ENCODE peak calls at places on chromosomes 6 and 20, in eight cellular contexts. P is PC-9, M is lung, V is HepG2, Q is mucosa of descending colon, D is heart right ventricle, X is IMR-90, N is uterus. R is an unnamed sample.

GRCh38 chr6:20402181-20403079 is 751 bp downstream of the E2F3 start:
- DNase-seq in N (peak; percentile 22), X (no peak), V (peak; percentile 67), M (peak; percentile 40), Q (peak; percentile 78), P (peak; percentile 46), D (peak; percentile 67), R (peak; percentile 51)

GRCh38 chr6:140921366-140922226 is 1211.1 kb upstream of the GJE1 start:
- DNase-seq in M (no peak), N (no peak), X (peak; percentile 86), D (peak; percentile 22), V (peak; percentile 61), P (no peak), Q (no peak), R (no peak)

GRCh38 chr6:158818008-158818579 is 1.1 kb downstream of the EZR start:
- DNase-seq in Q (peak; percentile 90), N (peak; percentile 70), M (peak; percentile 82), P (peak; percentile 77), D (peak; percentile 65), X (peak; percentile 70), V (peak; percentile 55), R (peak; percentile 93)

GRCh38 chr6:15752820-15753219 is 90.0 kb upstream of the DTNBP1 start:
- DNase-seq in P (no peak), V (peak; percentile 25), N (no peak), D (no peak), Q (no peak), X (no peak), M (no peak), R (no peak)

GRCh38 chr6:17086469-17086868 is 15.4 kb upstream of the STMND1 start:
- DNase-seq in M (peak; percentile 53), D (peak; percentile 64), V (peak; percentile 63), N (peak; percentile 62), Q (no peak), X (peak; percentile 83), P (peak; percentile 64), R (no peak)

GRCh38 chr6:63180367-63180766 is 30.9 kb upstream of the FKBP1C start:
- DNase-seq in X (no peak), D (no peak), N (no peak), V (no peak), M (no peak), P (no peak), Q (no peak), R (no peak)

GRCh38 chr6:13437597-13437996 is 49.8 kb downstream of the GFOD1 start:
- DNase-seq in N (no peak), V (peak; percentile 16), Q (no peak), D (no peak), M (no peak), X (no peak), P (no peak), R (no peak)

GRCh38 chr6:97668716-97669115 is 385.7 kb upstream of the MMS22L start:
- DNase-seq in M (no peak), D (no peak), X (no peak), V (no peak), N (no peak), Q (no peak), P (no peak), R (no peak)

GRCh38 chr6:167501831-167502385 is 177.0 kb downstream of the TTLL2 start:
- DNase-seq in D (no peak), P (peak; percentile 9), V (peak; percentile 77), X (no peak), Q (no peak), M (no peak), N (peak; percentile 36), R (no peak)

GRCh38 chr6:160933256-160933655 is 58.3 kb upstream of the MAP3K4 start:
- DNase-seq in M (no peak), P (no peak), N (no peak), Q (no peak), D (no peak), X (no peak), V (peak; percentile 20), R (peak; percentile 55)

GRCh38 chr6:16305246-16305725 is 66.9 kb downstream of the GMPR start:
- DNase-seq in D (no peak), Q (no peak), N (no peak), M (no peak), P (no peak), V (peak; percentile 88), X (no peak), R (no peak)

GRCh38 chr20:60630609-60631008 is 621.5 kb upstream of the CDH4 start:
- DNase-seq in X (no peak), N (no peak), M (no peak), V (no peak), Q (no peak), D (no peak), P (no peak), R (no peak)

GRCh38 chr20:34260208-34260942 is 19.2 kb downstream of the ASIP start:
- DNase-seq in P (no peak), N (no peak), V (no peak), Q (no peak), X (peak; percentile 26), M (no peak), D (no peak), R (no peak)

GRCh38 chr6:150697515-150697914 is 97.8 kb downstream of the PLEKHG1 start:
- DNase-seq in Q (no peak), N (no peak), X (no peak), V (no peak), P (no peak), D (no peak), M (no peak), R (peak; percentile 56)

GRCh38 chr6:29502597-29502996 is 14.8 kb upstream of the MAS1L start:
- DNase-seq in X (no peak), N (no peak), Q (no peak), V (no peak), D (no peak), P (no peak), M (peak; percentile 4), R (no peak)

GRCh38 chr6:492816-493414 is 101.4 kb downstream of the IRF4 start:
- DNase-seq in V (no peak), D (no peak), N (no peak), Q (no peak), M (no peak), P (no peak), X (no peak), R (no peak)

GRCh38 chr6:490251-491037 is 98.9 kb downstream of the IRF4 start:
- DNase-seq in P (no peak), V (no peak), D (no peak), M (no peak), N (no peak), X (no peak), Q (no peak), R (no peak)

GRCh38 chr6:489762-490161 is 98.2 kb downstream of the IRF4 start:
- DNase-seq in N (no peak), X (no peak), M (no peak), Q (no peak), D (no peak), V (no peak), P (no peak), R (no peak)

GRCh38 chr6:492178-492577 is 100.6 kb downstream of the IRF4 start:
- DNase-seq in D (no peak), M (no peak), V (no peak), Q (no peak), N (no peak), P (no peak), X (no peak), R (no peak)

GRCh38 chr6:491233-491632 is 99.7 kb downstream of the IRF4 start:
- DNase-seq in X (no peak), V (no peak), M (no peak), P (no peak), Q (no peak), D (no peak), N (no peak), R (no peak)
- H3K4me1 ChIP-seq in X (no peaks in the 10 kb centered on the region), V (no peaks in the 10 kb centered on the region), M (no peaks in the 10 kb centered on the region), P (no peaks in the 10 kb centered on the region), Q (no peaks in the 10 kb centered on the region), D (no peaks in the 10 kb centered on the region), N (no peaks in the 10 kb centered on the region), R (no peaks in the 10 kb centered on the region)

DNA sequence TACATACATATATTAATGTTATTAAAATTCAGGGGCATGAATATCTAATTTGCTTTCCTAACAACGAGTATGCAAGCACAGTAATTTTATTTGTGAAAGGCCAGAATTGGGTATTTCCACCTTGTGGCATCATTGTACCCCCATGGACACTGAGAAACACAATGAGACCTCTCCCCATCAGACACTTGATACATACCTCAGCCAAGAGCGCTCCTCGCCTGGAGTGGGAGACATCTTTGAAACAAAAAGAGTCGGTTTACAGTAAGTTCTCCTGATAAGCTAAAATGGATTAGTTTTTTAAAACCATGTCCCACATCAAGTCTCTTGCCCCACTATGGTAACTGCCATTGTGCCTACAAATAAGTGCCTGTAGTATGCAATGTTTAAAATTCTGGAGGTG is 2.1 kb downstream of the CNR1 start:
- DNase-seq in M (no peak), X (no peak), Q (no peak), V (no peak), D (no peak), N (no peak), P (no peak), R (no peak)
- H3K4me3 ChIP-seq in M (no peak overlapping the region), X (no peak overlapping the region), Q (no peak overlapping the region), V (no peak overlapping the region), D (no peak overlapping the region), N (no peak overlapping the region), P (no peak overlapping the region), R (no peak overlapping the region)

GRCh38 chr20:64092258-64093012 is 8.2 kb upstream of the LKAAEAR1 start:
- DNase-seq in X (no peak), P (no peak), M (no peak), D (no peak), V (no peak), Q (no peak), N (no peak), R (no peak)
- H3K4me1 ChIP-seq in X (no peaks in the 10 kb centered on the region), P (no peaks in the 10 kb centered on the region), M (no peaks in the 10 kb centered on the region), D (no peaks in the 10 kb centered on the region), V (peaks cover 11% of the 10 kb centered on the region), Q (no peaks in the 10 kb centered on the region), N (no peaks in the 10 kb centered on the region), R (no peaks in the 10 kb centered on the region)

GRCh38 chr20:52204136-52204535 is 12.6 kb upstream of the ZFP64 start:
- DNase-seq in Q (no peak), N (no peak), D (no peak), P (no peak), X (no peak), V (no peak), M (no peak), R (no peak)

GRCh38 chr20:52200870-52201269 is 9.3 kb upstream of the ZFP64 start:
- DNase-seq in D (no peak), N (no peak), M (no peak), Q (no peak), V (no peak), X (peak; percentile 8), P (no peak), R (no peak)

GRCh38 chr20:52196845-52197244 is 5.3 kb upstream of the ZFP64 start:
- DNase-seq in M (no peak), P (no peak), Q (no peak), V (no peak), X (no peak), D (no peak), N (no peak), R (no peak)

GRCh38 chr20:52207020-52207810 is 15.6 kb upstream of the ZFP64 start:
- DNase-seq in V (no peak), X (no peak), N (no peak), D (no peak), M (no peak), Q (no peak), P (no peak), R (no peak)

DNA sequence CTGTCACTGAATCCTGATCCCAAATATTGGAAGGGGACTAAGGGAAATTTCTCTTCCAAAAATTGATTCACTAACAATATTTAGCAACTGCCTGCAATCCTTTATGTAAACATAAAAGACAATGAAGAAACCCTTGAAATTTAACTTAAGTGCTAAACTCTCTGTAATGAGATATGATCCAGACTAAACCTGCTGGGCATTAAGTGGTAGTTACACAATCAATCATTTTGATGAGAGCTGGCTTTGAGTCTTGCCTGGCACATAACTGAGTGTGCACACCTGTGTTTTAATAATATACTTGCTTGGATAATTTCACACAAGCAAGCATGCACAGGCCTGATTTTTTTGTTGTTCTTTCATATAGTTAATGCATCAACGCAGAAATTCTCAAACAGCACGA is 9.8 kb upstream of the ZFP64 start:
- DNase-seq in P (no peak), Q (no peak), V (no peak), D (no peak), N (no peak), X (no peak), M (no peak), R (no peak)
- H3K4me3 ChIP-seq in P (no peak overlapping the region), Q (no peak overlapping the region), V (no peak overlapping the region), D (no peak overlapping the region), N (no peak overlapping the region), X (no peak overlapping the region), M (no peak overlapping the region), R (no peak overlapping the region)